ENCODE peak calls at places on chromosomes 5 and 9, in eight cellular contexts. M is CD8-positive, alpha-beta memory T cell; V is SK-N-SH; U is kidney; L is uterus; K is spleen; I is HepG2; G is heart right ventricle. S is an unnamed sample.
A peak's percentile ranks its signal among the peaks of the same experiment; 100 is the strongest.

GRCh38 chr5:153742071-153742470 is 251.6 kb downstream of the GRIA1 start:
- DNase-seq in I (no peak), G (no peak), U (no peak), M (no peak), V (no peak), L (no peak), K (no peak), S (no peak)

GRCh38 chr9:38036359-38037084 is 32.5 kb downstream of the SHB start:
- DNase-seq in G (no peak), L (peak; percentile 27), I (no peak), U (no peak), K (no peak), V (no peak), M (no peak), S (no peak)

GRCh38 chr9:4832786-4833579 is 40.2 kb downstream of the RCL1 start:
- DNase-seq in U (no peak), I (peak; percentile 94), M (no peak), G (no peak), V (no peak), L (no peak), K (no peak), S (no peak)

GRCh38 chr9:135896626-135897025 is 10.7 kb downstream of the CAMSAP1 start:
- DNase-seq in I (no peak), L (no peak), V (no peak), G (no peak), U (no peak), K (peak; percentile 21), M (no peak), S (no peak)

GRCh38 chr9:38423939-38424843 is at the start of gene IGFBPL1:
- DNase-seq in V (peak; percentile 89), I (no peak), L (no peak), K (no peak), U (no peak), M (no peak), G (no peak), S (no peak)

GRCh38 chr5:96083361-96083881 is 121.8 kb upstream of the ELL2 start:
- DNase-seq in G (no peak), V (no peak), L (no peak), U (no peak), K (no peak), M (no peak), I (no peak), S (no peak)

GRCh38 chr5:127086583-127086982 is 13.3 kb upstream of the C5orf63 start:
- DNase-seq in V (no peak), G (no peak), I (no peak), L (no peak), U (no peak), M (no peak), K (no peak), S (no peak)

GRCh38 chr5:154077692-154078091 is 38.9 kb downstream of the MFAP3 start:
- DNase-seq in V (no peak), U (no peak), M (no peak), L (no peak), I (no peak), G (no peak), K (no peak), S (peak; percentile 33)

GRCh38 chr9:135910757-135911156 is 3.4 kb upstream of the CAMSAP1 start:
- DNase-seq in I (no peak), G (no peak), U (no peak), V (no peak), K (peak; percentile 54), M (no peak), L (no peak), S (no peak)

GRCh38 chr5:143143973-143144372 is 259.5 kb downstream of the NR3C1 start:
- DNase-seq in U (no peak), K (no peak), V (no peak), G (no peak), I (no peak), L (no peak), M (no peak), S (no peak)

GRCh38 chr5:81007637-81008027 is 47.5 kb downstream of the RASGRF2 start:
- DNase-seq in M (no peak), K (no peak), L (no peak), V (no peak), G (no peak), I (no peak), U (no peak), S (no peak)

GRCh38 chr5:181100121-181101015 is 30.6 kb downstream of the OR2V1 start:
- DNase-seq in M (no peak), U (no peak), I (no peak), V (peak; percentile 46), L (no peak), G (no peak), K (no peak), S (no peak)

GRCh38 chr5:72598461-72599433 is 91.5 kb upstream of the ZNF366 start:
- DNase-seq in M (no peak), U (no peak), I (peak; percentile 60), L (no peak), G (no peak), K (peak; percentile 79), V (no peak), S (no peak)

GRCh38 chr9:10875752-10876151 is 262.9 kb upstream of the PTPRD start:
- DNase-seq in L (no peak), V (no peak), U (no peak), I (no peak), M (no peak), G (no peak), K (no peak), S (no peak)

GRCh38 chr9:16869961-16870605 is 387 bp downstream of the BNC2 start:
- DNase-seq in I (no peak), U (peak; percentile 71), L (no peak), G (peak; percentile 17), K (no peak), V (peak; percentile 67), M (no peak), S (no peak)

GRCh38 chr9:14098102-14098501 is 215.8 kb downstream of the NFIB start:
- DNase-seq in G (no peak), U (no peak), V (no peak), L (no peak), I (no peak), K (no peak), M (no peak), S (no peak)

GRCh38 chr5:32531885-32532520 is 53.4 kb upstream of the SUB1 start:
- DNase-seq in M (peak; percentile 29), K (no peak), G (no peak), V (no peak), I (peak; percentile 82), L (no peak), U (no peak), S (no peak)

GRCh38 chr9:93252781-93253530 is 69.0 kb downstream of the WNK2 start:
- DNase-seq in L (no peak), U (peak; percentile 62), I (no peak), K (peak; percentile 65), M (no peak), V (no peak), G (no peak), S (no peak)

GRCh38 chr5:62779010-62779422 is 200.4 kb downstream of the LRRC70 start:
- DNase-seq in U (no peak), L (no peak), I (peak; percentile 64), M (no peak), V (peak; percentile 77), K (no peak), G (no peak), S (no peak)

GRCh38 chr5:141914154-141914743 is 9.4 kb upstream of the DELE1 start:
- DNase-seq in M (no peak), K (peak; percentile 93), V (peak; percentile 94), U (peak; percentile 85), G (peak; percentile 45), L (peak; percentile 37), I (no peak), S (peak; percentile 48)

GRCh38 chr5:67648201-67648671 is 451.6 kb upstream of the CD180 start:
- DNase-seq in K (no peak), V (no peak), G (peak; percentile 74), I (no peak), M (no peak), U (peak; percentile 91), L (peak; percentile 90), S (peak; percentile 89)

GRCh38 chr5:150527038-150527437 is 19.1 kb downstream of the NDST1 start:
- DNase-seq in M (no peak), G (no peak), I (no peak), K (no peak), V (no peak), U (no peak), L (no peak), S (no peak)
- H3K4me1 ChIP-seq in M (no peaks in the 10 kb centered on the region), G (peaks cover 91% of the 10 kb centered on the region), I (peaks cover 56% of the 10 kb centered on the region), K (peaks cover 17% of the 10 kb centered on the region), V (peaks cover 11% of the 10 kb centered on the region), U (peaks cover 7% of the 10 kb centered on the region), L (no peaks in the 10 kb centered on the region), S (peaks cover 97% of the 10 kb centered on the region)

DNA sequence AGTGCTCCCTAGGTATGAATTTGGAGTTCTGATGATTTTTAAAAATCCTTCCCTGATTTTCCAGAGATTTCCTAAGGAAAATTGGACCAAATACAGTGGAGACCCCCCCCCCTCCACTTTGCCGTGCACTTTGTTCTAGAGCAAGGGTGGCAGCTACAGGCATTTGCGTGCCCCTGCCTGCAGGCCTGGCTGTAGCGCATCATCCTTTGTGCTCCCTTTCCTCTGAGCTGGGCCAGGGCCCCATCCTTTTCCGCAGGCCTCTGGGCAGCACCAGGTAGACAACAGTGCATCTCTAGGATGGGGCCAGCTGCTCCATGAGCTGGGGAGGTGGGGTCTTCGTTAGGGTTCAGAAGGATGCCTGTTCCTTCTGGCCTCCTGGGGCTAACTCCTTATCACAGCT is 39.6 kb downstream of the TRIO start:
- DNase-seq in V (no peak), U (no peak), I (peak; percentile 22), L (no peak), G (no peak), K (no peak), M (no peak), S (no peak)
- H3K27ac ChIP-seq in V (peak overlapping the region; percentile 94), U (no peak overlapping the region), I (no peak overlapping the region), L (peak overlapping the region; percentile 95), G (peak overlapping the region; percentile 55), K (no peak overlapping the region), M (no peak overlapping the region), S (peak overlapping the region; percentile 69)

GRCh38 chr5:121981254-121981653 is 19.5 kb downstream of the SRFBP1 start:
- DNase-seq in K (no peak), V (no peak), U (no peak), M (no peak), G (no peak), I (no peak), L (no peak), S (no peak)

GRCh38 chr5:121979691-121980090 is 17.9 kb downstream of the SRFBP1 start:
- DNase-seq in U (no peak), I (no peak), K (no peak), L (no peak), M (no peak), G (no peak), V (no peak), S (no peak)

GRCh38 chr5:121975294-121975693 is 13.5 kb downstream of the SRFBP1 start:
- DNase-seq in K (no peak), L (no peak), M (no peak), I (no peak), G (no peak), U (no peak), V (no peak), S (no peak)

GRCh38 chr5:121974261-121974660 is 12.5 kb downstream of the SRFBP1 start:
- DNase-seq in M (no peak), G (no peak), L (no peak), V (no peak), K (no peak), I (no peak), U (no peak), S (no peak)

GRCh38 chr5:121976979-121977378 is 15.2 kb downstream of the SRFBP1 start:
- DNase-seq in I (no peak), V (no peak), K (no peak), U (no peak), M (no peak), L (no peak), G (no peak), S (no peak)
- H3K4me3 ChIP-seq in I (no peak overlapping the region), V (no peak overlapping the region), K (no peak overlapping the region), U (no peak overlapping the region), M (no peak overlapping the region), L (no peak overlapping the region), G (no peak overlapping the region), S (no peak overlapping the region)

GRCh38 chr5:14266686-14267085 is 123.5 kb downstream of the TRIO start:
- DNase-seq in U (no peak), I (no peak), M (no peak), G (no peak), V (no peak), L (no peak), K (no peak), S (no peak)
- H3K4me1 ChIP-seq in U (peaks cover 20% of the 10 kb centered on the region), I (peaks cover 82% of the 10 kb centered on the region), M (peaks cover 5% of the 10 kb centered on the region), G (peaks cover 82% of the 10 kb centered on the region), V (peaks cover 64% of the 10 kb centered on the region), L (peaks cover 12% of the 10 kb centered on the region), K (peaks cover 33% of the 10 kb centered on the region), S (peaks cover 78% of the 10 kb centered on the region)

S was measured in left ventricle myocardium inferior.